ENCODE peak calls at places on chromosomes 16 and 17, in five cellular contexts. F is breast epithelium, A is cardiac muscle cell, K is heart left ventricle, H is lung. U is an unnamed sample. For H3K27me3, the result is how much of the 10 kb centered on the place peaks cover.

GRCh38 chr16:23516366-23517137 is 6.3 kb upstream of the GGA2 start:
- DNase-seq in H (no peak), A (no peak), K (no peak), F (no peak), U (no peak)

GRCh38 chr17:40598021-40598927 is 33.0 kb upstream of the CCR7 start:
- DNase-seq in A (no peak), F (no peak), H (no peak), K (no peak), U (no peak)

GRCh38 chr17:61466246-61466645 is 14.0 kb downstream of the TBX4 start:
- DNase-seq in F (no peak), K (no peak), A (no peak), H (no peak), U (no peak)

GRCh38 chr16:9370071-9370491 is 278.6 kb downstream of the HAPSTR1 start:
- DNase-seq in H (no peak), K (peak), F (no peak), A (no peak), U (no peak)

GRCh38 chr17:65137076-65137935 is at the start of gene RGS9:
- DNase-seq in A (peak), H (peak), K (peak), F (peak), U (peak)

GRCh38 chr17:69607162-69607834 is 192.8 kb downstream of the MAP2K6 start:
- DNase-seq in F (peak), A (peak), K (peak), H (peak), U (peak)

GRCh38 chr17:38885044-38885727 is 15.3 kb downstream of the LASP1 start:
- DNase-seq in A (no peak), K (no peak), H (no peak), F (no peak), U (no peak)

GRCh38 chr17:66574123-66574522 is 260.8 kb upstream of the CACNG5 start:
- DNase-seq in H (no peak), K (no peak), A (no peak), F (no peak), U (no peak)

GRCh38 chr16:55152875-55153390 is 171.1 kb upstream of the IRX6 start:
- DNase-seq in H (no peak), A (no peak), K (no peak), F (no peak), U (no peak)

GRCh38 chr17:83122834-83123233 is 43.4 kb downstream of the METRNL start:
- DNase-seq in F (no peak), H (no peak), A (no peak), K (no peak), U (no peak)

GRCh38 chr16:70418274-70418992 is 20.5 kb downstream of the ST3GAL2 start:
- DNase-seq in K (no peak), A (no peak), F (no peak), H (no peak), U (no peak)

GRCh38 chr17:79078476-79079190 is 4.0 kb downstream of the ENGASE start:
- DNase-seq in H (no peak), K (no peak), A (no peak), F (no peak), U (no peak)

GRCh38 chr16:67430504-67431076 is 331 bp upstream of the HSD11B2 start:
- DNase-seq in H (no peak), K (no peak), F (peak), A (no peak), U (no peak)

GRCh38 chr17:50631908-50632571 is 2.6 kb upstream of the ABCC3 start:
- DNase-seq in F (no peak), H (no peak), K (no peak), A (no peak), U (no peak)

GRCh38 chr17:50632637-50633036 is 2.0 kb upstream of the ABCC3 start:
- DNase-seq in K (no peak), H (no peak), F (no peak), A (no peak), U (no peak)

GRCh38 chr17:50629902-50630301 is 4.8 kb upstream of the ABCC3 start:
- DNase-seq in K (no peak), F (no peak), H (no peak), A (no peak), U (no peak)

GRCh38 chr17:50630524-50631194 is 4.0 kb upstream of the ABCC3 start:
- DNase-seq in H (peak), A (peak), K (peak), F (peak), U (no peak)

DNA sequence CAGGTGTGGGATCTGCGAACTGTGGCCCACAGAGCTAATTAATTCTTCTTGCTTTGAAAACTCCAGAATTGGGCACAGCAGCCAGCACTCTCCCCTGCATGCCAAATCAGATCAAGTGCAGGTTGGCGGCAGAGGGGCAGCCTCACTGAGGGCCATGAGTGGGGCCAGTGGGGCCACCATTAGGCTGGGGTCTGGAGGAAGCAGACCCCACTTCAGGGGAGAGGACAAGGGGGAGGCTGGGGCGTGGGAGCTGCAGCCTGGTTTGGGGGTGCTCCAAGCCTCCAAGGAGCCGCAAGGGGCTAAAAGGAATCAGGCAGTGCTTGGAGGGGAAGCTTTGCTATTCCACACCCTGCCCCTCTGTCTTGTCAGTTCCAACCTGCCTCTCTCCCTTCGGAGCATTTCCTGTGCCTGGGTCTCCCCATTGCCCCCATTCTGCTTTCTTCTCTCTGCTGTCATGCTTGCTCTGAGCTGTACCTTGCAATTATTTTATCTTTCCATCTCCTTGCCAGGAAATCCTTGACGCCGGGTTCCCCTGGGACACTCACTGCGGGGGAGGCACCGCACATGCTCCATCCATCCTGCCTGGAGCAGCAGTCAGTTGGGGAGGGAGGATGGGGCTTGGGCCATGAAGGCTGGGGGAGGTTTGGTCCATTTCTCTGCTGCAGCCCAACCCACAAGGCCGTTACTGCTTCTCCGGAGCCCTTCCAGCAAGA is 3.3 kb upstream of the ABCC3 start:
- DNase-seq in K (no peak), A (peak), H (no peak), F (no peak), U (no peak)
- H3K27me3 ChIP-seq in K (half or more), A (half or more), H (under half), F (under half), U (under half)

GRCh38 chr17:50363217-50364060 is 9.5 kb downstream of the MRPL27 start:
- DNase-seq in F (no peak), H (no peak), K (no peak), A (peak), U (peak)
- H3K27ac ChIP-seq in F (no peak), H (no peak), K (no peak), A (peak), U (peak)

GRCh38 chr17:29138991-29139682 is 41.1 kb downstream of the MYO18A start:
- DNase-seq in K (peak), H (no peak), A (no peak), F (no peak), U (peak)

GRCh38 chr17:29140631-29141483 is 39.3 kb downstream of the MYO18A start:
- DNase-seq in A (peak), F (no peak), K (peak), H (no peak), U (no peak)

GRCh38 chr17:29138184-29138955 is 41.8 kb downstream of the MYO18A start:
- DNase-seq in A (no peak), H (no peak), F (no peak), K (peak), U (no peak)

GRCh38 chr17:29141484-29141835 is 38.7 kb downstream of the MYO18A start:
- DNase-seq in A (no peak), K (no peak), H (no peak), F (no peak), U (no peak)

GRCh38 chr17:29140051-29140582 is 40.1 kb downstream of the MYO18A start:
- DNase-seq in K (peak), A (peak), H (peak), F (no peak), U (peak)
- H3K4me3 ChIP-seq in K (peak), A (peak), H (peak), F (peak), U (peak)

DNA sequence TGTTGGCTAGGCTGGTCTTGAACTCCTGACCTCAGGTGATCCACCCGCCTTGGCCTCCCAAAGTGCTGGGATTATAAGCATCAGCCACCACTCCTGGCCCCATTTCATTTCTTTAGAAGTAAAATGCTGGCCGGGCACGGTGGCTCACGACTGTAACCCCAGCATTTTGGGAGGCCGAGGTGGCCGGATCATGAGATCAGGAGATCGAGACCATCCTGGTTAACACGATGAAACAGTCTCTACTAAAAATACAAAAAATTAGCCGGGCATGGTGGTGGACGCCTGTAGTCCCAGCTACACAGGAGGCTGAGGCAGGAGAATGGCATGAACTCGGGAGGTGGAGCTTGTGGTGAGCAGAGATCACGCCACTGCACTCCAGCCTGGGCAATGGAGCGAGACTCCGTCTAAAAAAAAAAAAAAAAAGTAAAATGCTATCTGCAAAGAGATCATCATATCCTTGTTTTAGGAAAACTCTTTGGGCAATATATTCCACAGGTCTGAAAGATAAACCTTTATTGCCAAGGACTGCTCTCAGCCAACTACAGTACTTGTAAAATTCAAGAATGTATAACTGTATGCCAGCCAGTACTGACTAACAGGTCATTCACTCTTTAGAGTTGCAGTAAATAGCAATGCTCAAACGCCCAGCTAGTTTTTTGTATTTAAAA is 3.8 kb downstream of the GJC1 start:
- DNase-seq in H (no peak), K (no peak), F (no peak), A (no peak), U (no peak)
- H3K27me3 ChIP-seq in H (under half), K (under half), F (under half), A (under half), U (half or more)

GRCh38 chr16:68802190-68802589 is 41.1 kb upstream of the TANGO6 start:
- DNase-seq in H (no peak), A (peak), F (no peak), K (no peak), U (no peak)

GRCh38 chr16:68798398-68798797 is 44.9 kb upstream of the TANGO6 start:
- DNase-seq in F (peak), A (no peak), K (no peak), H (no peak), U (no peak)

DNA sequence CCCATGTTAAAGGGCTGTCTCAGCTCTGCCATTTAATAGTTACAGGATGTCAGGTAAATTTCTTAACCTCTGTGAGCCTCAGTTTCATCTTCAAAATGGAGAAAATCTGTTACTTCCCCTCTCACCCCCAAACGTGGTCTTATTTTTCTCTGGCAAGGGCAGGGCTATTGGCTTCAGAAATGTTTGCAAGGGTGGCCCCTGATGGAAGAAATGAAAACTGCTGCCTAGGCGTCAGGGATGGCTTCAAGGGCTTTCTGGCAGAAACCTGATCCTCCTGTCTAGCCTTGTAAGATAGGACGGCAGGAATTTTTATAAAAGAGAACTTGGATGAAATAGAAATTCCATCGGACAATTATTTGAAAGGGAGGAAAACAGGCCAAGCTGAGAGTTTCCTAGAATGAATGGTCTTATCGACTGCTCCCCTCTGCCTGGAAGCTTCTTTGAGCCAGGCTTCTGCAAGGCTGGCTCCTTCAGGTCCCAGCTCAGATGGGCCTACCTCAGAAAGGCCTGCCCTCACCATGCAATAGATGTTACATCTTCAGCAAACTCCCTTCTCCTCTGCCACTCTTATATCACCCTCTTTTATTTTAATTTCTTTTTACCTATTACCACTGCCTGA is 43.0 kb upstream of the TANGO6 start:
- DNase-seq in F (peak), A (peak), H (peak), K (no peak), U (peak)
- H3K27ac ChIP-seq in F (no peak), A (no peak), H (no peak), K (no peak), U (no peak)

DNA sequence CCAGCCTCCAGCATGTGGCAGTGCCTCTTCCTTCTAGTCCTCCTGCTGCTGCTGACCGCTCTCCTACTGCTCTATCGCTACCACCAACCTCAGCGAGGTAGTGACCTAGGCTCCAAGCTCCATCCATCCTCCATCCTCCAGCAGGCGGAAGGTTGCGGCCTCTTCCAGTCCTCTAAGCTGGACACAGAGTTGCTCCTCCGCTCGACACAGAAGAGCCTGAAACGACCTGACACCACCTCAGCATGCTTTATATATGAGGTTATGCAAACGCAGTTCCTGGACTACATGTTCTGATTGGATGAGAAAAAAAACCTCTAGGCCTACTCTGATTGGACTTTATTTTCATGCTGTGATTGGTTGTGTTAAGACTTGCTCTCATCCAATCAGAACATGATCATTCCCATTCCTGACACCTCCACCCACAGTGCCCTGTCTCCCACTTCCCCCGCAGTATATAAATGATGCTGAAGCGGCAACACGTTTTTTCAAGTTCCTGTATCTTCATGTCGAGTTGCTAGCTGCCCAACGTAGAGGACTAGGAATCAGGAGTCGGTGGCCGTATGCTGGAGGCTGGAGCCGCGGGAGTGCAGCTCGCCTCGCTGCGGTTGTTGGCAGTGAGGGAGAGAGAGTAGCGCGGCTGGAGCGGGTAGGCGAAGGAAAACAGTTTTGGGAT is 398.1 kb downstream of the KCNJ18 start:
- DNase-seq in H (no peak), F (no peak), A (no peak), K (no peak), U (no peak)
- H3K4me3 ChIP-seq in H (no peak), F (no peak), A (no peak), K (no peak), U (no peak)

DNA sequence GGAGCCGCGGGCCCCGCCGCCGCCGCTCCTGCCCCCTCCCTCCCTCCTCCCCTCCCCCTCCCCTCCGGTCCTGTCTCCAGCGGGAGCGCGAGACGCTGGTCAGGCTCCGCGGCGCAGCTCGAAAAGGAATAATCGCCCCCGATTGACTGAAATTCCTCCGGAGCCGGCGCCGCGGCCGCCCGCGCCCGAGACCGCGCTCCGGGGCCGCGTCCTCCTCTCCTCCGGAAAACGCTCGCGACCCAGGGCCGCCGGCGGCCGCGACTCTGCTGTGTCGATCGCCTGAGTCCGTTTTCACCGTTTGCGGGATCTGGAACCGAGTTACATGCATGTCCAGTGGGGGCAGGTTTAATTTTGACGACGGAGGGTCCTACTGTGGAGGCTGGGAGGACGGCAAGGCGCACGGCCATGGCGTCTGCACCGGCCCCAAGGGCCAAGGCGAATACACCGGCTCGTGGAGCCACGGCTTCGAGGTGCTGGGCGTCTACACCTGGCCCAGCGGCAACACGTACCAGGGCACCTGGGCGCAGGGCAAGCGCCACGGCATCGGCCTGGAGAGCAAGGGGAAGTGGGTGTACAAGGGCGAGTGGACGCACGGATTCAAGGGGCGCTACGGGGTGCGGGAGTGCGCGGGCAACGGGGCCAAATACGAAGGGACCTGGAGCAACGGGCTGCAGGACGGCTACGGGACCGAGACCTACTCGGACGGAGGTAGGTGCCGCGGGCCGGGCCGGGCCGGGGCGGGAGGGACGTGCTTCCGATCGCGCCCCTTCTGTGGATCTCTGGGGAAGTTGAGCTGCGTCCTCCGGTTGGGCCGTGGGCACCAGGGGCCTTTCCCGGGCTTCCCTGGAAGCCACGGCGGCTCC is 744 bp downstream of the JPH3 start:
- DNase-seq in H (no peak), F (no peak), K (no peak), A (no peak), U (no peak)
- H3K27me3 ChIP-seq in H (under half), F (under half), K (half or more), A (under half), U (half or more)